ENCODE peak calls at places on chromosome 6, in eight cellular contexts. D is CD8-positive, alpha-beta T cell; Q is IMR-90; R is breast epithelium; C is neural progenitor cell; F is mammary epithelial cell; M is HCT116; J is Karpas-422. T is an unnamed sample.

GRCh38 chr6:14664112-14664592 is 546.6 kb downstream of the CD83 start:
- DNase-seq in D (peak; percentile 6), Q (peak; percentile 56), R (no peak), C (no peak), F (no peak), M (no peak), J (no peak), T (no peak)

GRCh38 chr6:100879317-100879716 is 1.8 kb downstream of the ASCC3 start:
- DNase-seq in D (no peak), Q (no peak), R (no peak), C (peak; percentile 32), F (no peak), M (no peak), J (no peak), T (no peak)

GRCh38 chr6:40912158-40912946 is 126.7 kb downstream of the UNC5CL start:
- DNase-seq in D (no peak), Q (no peak), R (no peak), C (peak; percentile 51), F (peak; percentile 87), M (no peak), J (peak; percentile 76), T (no peak)

GRCh38 chr6:137776786-137777185 is 90.3 kb upstream of the TNFAIP3 start:
- DNase-seq in D (no peak), Q (peak; percentile 73), R (no peak), C (no peak), F (no peak), M (no peak), J (no peak), T (no peak)

GRCh38 chr6:146913842-146914562 is 290.2 kb upstream of the STXBP5 start:
- DNase-seq in D (no peak), Q (peak; percentile 99), R (peak; percentile 53), C (peak; percentile 65), F (peak; percentile 92), M (peak; percentile 82), J (no peak), T (peak; percentile 86)

GRCh38 chr6:52543729-52544324 is 33.0 kb downstream of the TRAM2 start:
- DNase-seq in D (no peak), Q (peak; percentile 55), R (no peak), C (no peak), F (no peak), M (no peak), J (peak; percentile 65), T (no peak)

GRCh38 chr6:303948-304558 is 11.8 kb downstream of the DUSP22 start:
- DNase-seq in D (no peak), Q (no peak), R (no peak), C (peak; percentile 32), F (no peak), M (no peak), J (no peak), T (peak; percentile 83)

GRCh38 chr6:138847884-138848283 is 52.0 kb downstream of the ECT2L start:
- DNase-seq in D (no peak), Q (peak; percentile 12), R (no peak), C (no peak), F (no peak), M (no peak), J (no peak), T (no peak)

GRCh38 chr6:117194978-117195377 is 70.4 kb upstream of the VGLL2 start:
- DNase-seq in D (no peak), Q (no peak), R (no peak), C (peak; percentile 8), F (no peak), M (no peak), J (no peak), T (no peak)

GRCh38 chr6:6915219-6915618 is 192.5 kb upstream of the RREB1 start:
- DNase-seq in D (no peak), Q (no peak), R (no peak), C (no peak), F (peak; percentile 22), M (no peak), J (no peak), T (no peak)

GRCh38 chr6:35955071-35955470 is 34.2 kb upstream of the SRPK1 start:
- DNase-seq in D (no peak), Q (peak; percentile 64), R (no peak), C (no peak), F (peak; percentile 37), M (no peak), J (no peak), T (no peak)

GRCh38 chr6:147540075-147540474 is 31.6 kb downstream of the SAMD5 start:
- DNase-seq in D (no peak), Q (no peak), R (no peak), C (no peak), F (no peak), M (no peak), J (no peak), T (no peak)

GRCh38 chr6:77089776-77090175 is 373.5 kb downstream of the HTR1B start:
- DNase-seq in D (no peak), Q (peak; percentile 13), R (no peak), C (no peak), F (peak; percentile 64), M (no peak), J (no peak), T (no peak)

GRCh38 chr6:135675026-135675425 is 176.5 kb upstream of the PDE7B start:
- DNase-seq in D (no peak), Q (peak; percentile 54), R (no peak), C (no peak), F (no peak), M (no peak), J (no peak), T (no peak)

GRCh38 chr6:167236239-167236571 is 54.9 kb upstream of the UNC93A start:
- DNase-seq in D (no peak), Q (no peak), R (no peak), C (no peak), F (no peak), M (no peak), J (no peak), T (no peak)

GRCh38 chr6:10722820-10723651 is at the start of gene TMEM14C:
- DNase-seq in D (peak; percentile 79), Q (peak; percentile 99), R (peak; percentile 98), C (peak; percentile 100), F (peak; percentile 97), M (peak; percentile 95), J (peak; percentile 97), T (peak; percentile 100)

GRCh38 chr6:108115598-108116058 is 41.1 kb upstream of the OSTM1 start:
- DNase-seq in D (no peak), Q (peak; percentile 11), R (no peak), C (peak; percentile 69), F (peak; percentile 25), M (peak; percentile 41), J (peak; percentile 63), T (peak; percentile 82)

GRCh38 chr6:130222775-130223174 is at the start of gene SAMD3:
- DNase-seq in D (no peak), Q (no peak), R (no peak), C (no peak), F (no peak), M (no peak), J (no peak), T (no peak)

GRCh38 chr6:82951389-82951788 is 114.3 kb downstream of the UBE3D start:
- DNase-seq in D (no peak), Q (no peak), R (no peak), C (no peak), F (peak; percentile 70), M (no peak), J (no peak), T (no peak)

GRCh38 chr6:113632220-113632864 is 224.8 kb upstream of the MARCKS start:
- DNase-seq in D (no peak), Q (peak; percentile 88), R (no peak), C (no peak), F (peak; percentile 99), M (peak; percentile 65), J (no peak), T (peak; percentile 41)

GRCh38 chr6:131565041-131565440 is 8.0 kb upstream of the ARG1 start:
- DNase-seq in D (no peak), Q (no peak), R (no peak), C (no peak), F (no peak), M (no peak), J (no peak), T (no peak)

GRCh38 chr6:31639043-31639442 is 13.4 kb downstream of the BAG6 start:
- DNase-seq in D (no peak), Q (no peak), R (no peak), C (no peak), F (no peak), M (no peak), J (no peak), T (no peak)
- H3K36me3 ChIP-seq in D (peaks cover 66% of the 10 kb centered on the region), Q (peaks cover 81% of the 10 kb centered on the region), R (peaks cover 30% of the 10 kb centered on the region), C (peaks cover under 1% of the 10 kb centered on the region), F (peaks cover 50% of the 10 kb centered on the region), M (peaks cover 50% of the 10 kb centered on the region), J (peaks cover 50% of the 10 kb centered on the region), T (peaks cover 100% of the 10 kb centered on the region)

GRCh38 chr6:20490591-20490990 is 43.7 kb upstream of the CDKAL1 start:
- DNase-seq in D (no peak), Q (no peak), R (no peak), C (no peak), F (no peak), M (no peak), J (no peak), T (no peak)
- H3K36me3 ChIP-seq in D (peaks cover 6% of the 10 kb centered on the region), Q (peaks cover 28% of the 10 kb centered on the region), R (no peaks in the 10 kb centered on the region), C (peaks cover 45% of the 10 kb centered on the region), F (peaks cover 25% of the 10 kb centered on the region), M (peaks cover 31% of the 10 kb centered on the region), J (peaks cover 37% of the 10 kb centered on the region), T (peaks cover 50% of the 10 kb centered on the region)

DNA sequence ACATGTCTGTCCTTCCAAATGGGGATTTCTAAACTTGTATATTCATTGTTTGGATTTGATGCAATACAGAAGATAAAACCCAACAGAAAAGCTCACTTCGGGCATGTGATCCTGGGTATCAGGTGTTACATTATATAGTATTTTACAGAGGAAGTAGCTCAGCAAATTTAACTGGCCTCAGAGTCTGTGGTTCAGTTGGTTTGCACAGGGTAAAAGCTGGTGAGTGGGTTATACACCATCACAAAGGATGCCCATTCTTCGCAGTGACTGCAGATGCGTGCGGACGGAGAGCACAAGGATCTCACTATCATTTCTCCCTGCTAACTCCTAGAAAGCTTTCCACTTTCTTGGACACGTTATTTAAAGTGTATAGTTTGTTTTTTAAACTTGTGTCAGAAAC is 236.7 kb downstream of the TMEM242 start:
- DNase-seq in D (no peak), Q (no peak), R (no peak), C (no peak), F (no peak), M (no peak), J (no peak), T (no peak)
- H3K36me3 ChIP-seq in D (peaks cover 6% of the 10 kb centered on the region), Q (peaks cover 8% of the 10 kb centered on the region), R (no peaks in the 10 kb centered on the region), C (peaks cover 4% of the 10 kb centered on the region), F (no peaks in the 10 kb centered on the region), M (no peaks in the 10 kb centered on the region), J (peaks cover 32% of the 10 kb centered on the region), T (peaks cover 15% of the 10 kb centered on the region)

GRCh38 chr6:158784505-158784904 is 34.7 kb downstream of the EZR start:
- DNase-seq in D (no peak), Q (peak; percentile 70), R (no peak), C (no peak), F (peak; percentile 83), M (no peak), J (no peak), T (no peak)

GRCh38 chr6:158789115-158789917 is 29.9 kb downstream of the EZR start:
- DNase-seq in D (peak; percentile 53), Q (no peak), R (no peak), C (no peak), F (no peak), M (no peak), J (no peak), T (no peak)

GRCh38 chr6:158785036-158785435 is 34.1 kb downstream of the EZR start:
- DNase-seq in D (no peak), Q (no peak), R (no peak), C (no peak), F (no peak), M (no peak), J (no peak), T (no peak)

GRCh38 chr6:158787395-158787794 is 31.8 kb downstream of the EZR start:
- DNase-seq in D (no peak), Q (no peak), R (no peak), C (no peak), F (no peak), M (no peak), J (no peak), T (no peak)

GRCh38 chr6:158786645-158787304 is 32.4 kb downstream of the EZR start:
- DNase-seq in D (no peak), Q (no peak), R (no peak), C (no peak), F (peak; percentile 45), M (no peak), J (no peak), T (no peak)
- H3K36me3 ChIP-seq in D (peaks cover 56% of the 10 kb centered on the region), Q (peaks cover 45% of the 10 kb centered on the region), R (no peaks in the 10 kb centered on the region), C (no peaks in the 10 kb centered on the region), F (peaks cover 38% of the 10 kb centered on the region), M (peaks cover 62% of the 10 kb centered on the region), J (peaks cover 56% of the 10 kb centered on the region), T (peaks cover 4% of the 10 kb centered on the region)